ENCODE peak calls at places on chromosomes 6 and 20, in ten cellular contexts. One of them, this sample, is unnamed.

GRCh38 chr20:17138237-17138636 is 88.6 kb upstream of the PCSK2 start:
- DNase-seq in HCT116: no peak
- DNase-seq in Peyer's patch: no peak
- DNase-seq in transverse colon: no peak
- DNase-seq in gastrocnemius medialis: no peak
- DNase-seq in lower leg skin: no peak
- DNase-seq in adrenal gland: no peak
- DNase-seq in IMR-90: no peak
- DNase-seq in uterus: no peak
- DNase-seq in A549: no peak
- DNase-seq in this sample: no peak

GRCh38 chr20:46823753-46824152 is 70.9 kb upstream of the EYA2 start:
- DNase-seq in HCT116: no peak
- DNase-seq in Peyer's patch: no peak
- DNase-seq in transverse colon: no peak
- DNase-seq in gastrocnemius medialis: no peak
- DNase-seq in lower leg skin: no peak
- DNase-seq in adrenal gland: no peak
- DNase-seq in IMR-90: no peak
- DNase-seq in uterus: no peak
- DNase-seq in A549: no peak
- DNase-seq in this sample: no peak

GRCh38 chr6:151286192-151286591 is 46.4 kb downstream of the AKAP12 start:
- DNase-seq in HCT116: no peak
- DNase-seq in Peyer's patch: no peak
- DNase-seq in transverse colon: no peak
- DNase-seq in gastrocnemius medialis: no peak
- DNase-seq in lower leg skin: no peak
- DNase-seq in adrenal gland: no peak
- DNase-seq in IMR-90: peak
- DNase-seq in uterus: no peak
- DNase-seq in A549: no peak
- DNase-seq in this sample: no peak

GRCh38 chr6:110331816-110332215 is 26.3 kb downstream of the METTL24 start:
- DNase-seq in HCT116: no peak
- DNase-seq in Peyer's patch: no peak
- DNase-seq in transverse colon: peak
- DNase-seq in gastrocnemius medialis: no peak
- DNase-seq in lower leg skin: no peak
- DNase-seq in adrenal gland: no peak
- DNase-seq in IMR-90: peak
- DNase-seq in uterus: peak
- DNase-seq in A549: no peak
- DNase-seq in this sample: no peak

GRCh38 chr6:111210074-111210729 is 122.9 kb downstream of the SLC16A10 start:
- DNase-seq in HCT116: peak
- DNase-seq in Peyer's patch: no peak
- DNase-seq in transverse colon: no peak
- DNase-seq in gastrocnemius medialis: no peak
- DNase-seq in lower leg skin: no peak
- DNase-seq in adrenal gland: peak
- DNase-seq in IMR-90: peak
- DNase-seq in uterus: no peak
- DNase-seq in A549: peak
- DNase-seq in this sample: peak

GRCh38 chr20:5078399-5078958 is 41.3 kb downstream of the PCNA start:
- DNase-seq in HCT116: no peak
- DNase-seq in Peyer's patch: peak
- DNase-seq in transverse colon: peak
- DNase-seq in gastrocnemius medialis: peak
- DNase-seq in lower leg skin: peak
- DNase-seq in adrenal gland: peak
- DNase-seq in IMR-90: peak
- DNase-seq in uterus: no peak
- DNase-seq in A549: peak
- DNase-seq in this sample: peak

GRCh38 chr20:17431621-17432364 is 99.4 kb downstream of the BFSP1 start:
- DNase-seq in HCT116: peak
- DNase-seq in Peyer's patch: peak
- DNase-seq in transverse colon: peak
- DNase-seq in gastrocnemius medialis: no peak
- DNase-seq in lower leg skin: peak
- DNase-seq in adrenal gland: peak
- DNase-seq in IMR-90: peak
- DNase-seq in uterus: peak
- DNase-seq in A549: peak
- DNase-seq in this sample: peak

GRCh38 chr6:168221000-168221399 is 98.6 kb downstream of the DACT2 start:
- DNase-seq in HCT116: no peak
- DNase-seq in Peyer's patch: no peak
- DNase-seq in transverse colon: no peak
- DNase-seq in gastrocnemius medialis: no peak
- DNase-seq in lower leg skin: no peak
- DNase-seq in adrenal gland: no peak
- DNase-seq in IMR-90: no peak
- DNase-seq in uterus: no peak
- DNase-seq in A549: no peak
- DNase-seq in this sample: no peak

GRCh38 chr20:20393770-20394169 is 25.9 kb downstream of the INSM1 start:
- DNase-seq in HCT116: no peak
- DNase-seq in Peyer's patch: no peak
- DNase-seq in transverse colon: no peak
- DNase-seq in gastrocnemius medialis: no peak
- DNase-seq in lower leg skin: no peak
- DNase-seq in adrenal gland: no peak
- DNase-seq in IMR-90: peak
- DNase-seq in uterus: no peak
- DNase-seq in A549: no peak
- DNase-seq in this sample: no peak

GRCh38 chr6:154481541-154482013 is 28.9 kb downstream of the CNKSR3 start:
- DNase-seq in HCT116: no peak
- DNase-seq in Peyer's patch: no peak
- DNase-seq in transverse colon: no peak
- DNase-seq in gastrocnemius medialis: no peak
- DNase-seq in lower leg skin: no peak
- DNase-seq in adrenal gland: no peak
- DNase-seq in IMR-90: no peak
- DNase-seq in uterus: no peak
- DNase-seq in A549: no peak
- DNase-seq in this sample: no peak

GRCh38 chr6:139161169-139161568 is 26.3 kb downstream of the HECA start:
- DNase-seq in HCT116: peak
- DNase-seq in Peyer's patch: peak
- DNase-seq in transverse colon: no peak
- DNase-seq in gastrocnemius medialis: no peak
- DNase-seq in lower leg skin: no peak
- DNase-seq in adrenal gland: no peak
- DNase-seq in IMR-90: peak
- DNase-seq in uterus: no peak
- DNase-seq in A549: no peak
- DNase-seq in this sample: no peak

GRCh38 chr6:328184-328670 is 35.9 kb downstream of the DUSP22 start:
- DNase-seq in HCT116: no peak
- DNase-seq in Peyer's patch: peak
- DNase-seq in transverse colon: peak
- DNase-seq in gastrocnemius medialis: peak
- DNase-seq in lower leg skin: peak
- DNase-seq in adrenal gland: peak
- DNase-seq in IMR-90: peak
- DNase-seq in uterus: peak
- DNase-seq in A549: no peak
- DNase-seq in this sample: peak

GRCh38 chr20:6162239-6162638 is 39.4 kb upstream of the FERMT1 start:
- DNase-seq in HCT116: no peak
- DNase-seq in Peyer's patch: peak
- DNase-seq in transverse colon: no peak
- DNase-seq in gastrocnemius medialis: peak
- DNase-seq in lower leg skin: peak
- DNase-seq in adrenal gland: peak
- DNase-seq in IMR-90: no peak
- DNase-seq in uterus: peak
- DNase-seq in A549: no peak
- DNase-seq in this sample: no peak

GRCh38 chr6:124590001-124590400 is 372.2 kb upstream of the RNF217 start:
- DNase-seq in HCT116: no peak
- DNase-seq in Peyer's patch: no peak
- DNase-seq in transverse colon: no peak
- DNase-seq in gastrocnemius medialis: no peak
- DNase-seq in lower leg skin: no peak
- DNase-seq in adrenal gland: no peak
- DNase-seq in IMR-90: no peak
- DNase-seq in uterus: no peak
- DNase-seq in A549: no peak
- DNase-seq in this sample: no peak

GRCh38 chr6:55866110-55866509 is 9.3 kb downstream of the BMP5 start:
- DNase-seq in HCT116: no peak
- DNase-seq in Peyer's patch: no peak
- DNase-seq in transverse colon: no peak
- DNase-seq in gastrocnemius medialis: no peak
- DNase-seq in lower leg skin: no peak
- DNase-seq in adrenal gland: no peak
- DNase-seq in IMR-90: no peak
- DNase-seq in uterus: no peak
- DNase-seq in A549: no peak
- DNase-seq in this sample: no peak

GRCh38 chr20:3612795-3613560 is 50.2 kb downstream of the GFRA4 start:
- DNase-seq in HCT116: no peak
- DNase-seq in Peyer's patch: no peak
- DNase-seq in transverse colon: no peak
- DNase-seq in gastrocnemius medialis: no peak
- DNase-seq in lower leg skin: no peak
- DNase-seq in adrenal gland: no peak
- DNase-seq in IMR-90: peak
- DNase-seq in uterus: no peak
- DNase-seq in A549: peak
- DNase-seq in this sample: no peak

GRCh38 chr6:87378947-87379346 is 28.8 kb upstream of the CFAP206 start:
- DNase-seq in HCT116: no peak
- DNase-seq in Peyer's patch: no peak
- DNase-seq in transverse colon: no peak
- DNase-seq in gastrocnemius medialis: no peak
- DNase-seq in lower leg skin: no peak
- DNase-seq in adrenal gland: peak
- DNase-seq in IMR-90: no peak
- DNase-seq in uterus: no peak
- DNase-seq in A549: no peak
- DNase-seq in this sample: no peak
- TF ChIP-seq POLR2A in HCT116: no peak
- TF ChIP-seq POLR2A in Peyer's patch: no peak
- TF ChIP-seq POLR2A in transverse colon: no peak
- TF ChIP-seq POLR2A in gastrocnemius medialis: no peak
- TF ChIP-seq POLR2A in lower leg skin: no peak
- TF ChIP-seq POLR2A in adrenal gland: no peak
- TF ChIP-seq POLR2A in IMR-90: no peak
- TF ChIP-seq POLR2A in uterus: no peak
- TF ChIP-seq POLR2A in A549: no peak
- TF ChIP-seq POLR2A in this sample: no peak

DNA sequence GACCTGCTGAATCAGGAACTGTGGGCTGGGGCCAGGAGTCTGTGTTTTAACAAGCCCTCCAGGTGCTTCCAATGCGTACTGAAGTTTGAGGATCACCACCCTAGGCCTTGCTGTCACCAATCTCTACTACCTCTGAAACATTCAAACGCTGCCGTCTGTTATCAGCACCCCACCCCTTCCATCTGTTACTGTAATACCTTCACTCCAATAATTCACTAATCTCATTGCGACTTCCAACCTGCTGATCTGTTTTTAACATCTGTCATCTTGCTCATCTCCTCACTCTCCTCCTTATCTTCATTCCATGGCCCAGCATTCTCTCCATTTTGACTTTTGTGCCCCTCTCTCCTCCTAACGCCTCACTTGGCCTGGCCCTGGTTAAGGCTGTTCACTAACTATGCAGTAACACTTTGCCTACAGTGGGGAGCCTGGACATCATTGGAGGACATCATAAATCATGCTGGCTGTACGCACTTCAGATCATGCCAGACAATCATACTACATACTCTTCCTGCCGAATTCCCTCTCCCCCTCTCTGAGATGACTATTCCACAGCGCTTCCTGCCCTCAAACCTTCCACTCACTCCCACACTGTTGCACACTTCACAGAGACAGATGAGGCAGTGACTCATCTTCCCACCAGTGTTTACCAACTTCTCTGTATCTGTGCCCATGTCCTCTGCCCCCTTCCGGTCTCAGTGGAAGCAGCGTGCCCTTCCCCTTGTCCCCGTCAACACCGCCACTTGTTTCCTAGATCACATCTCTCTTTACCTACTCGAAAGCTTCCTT is 3.0 kb upstream of the GUCA1B start:
- DNase-seq in HCT116: no peak
- DNase-seq in Peyer's patch: no peak
- DNase-seq in transverse colon: no peak
- DNase-seq in gastrocnemius medialis: no peak
- DNase-seq in lower leg skin: no peak
- DNase-seq in adrenal gland: peak
- DNase-seq in IMR-90: peak
- DNase-seq in uterus: peak
- DNase-seq in A549: peak
- DNase-seq in this sample: peak
- TF ChIP-seq POLR2A in HCT116: no peak
- TF ChIP-seq POLR2A in Peyer's patch: no peak
- TF ChIP-seq POLR2A in transverse colon: no peak
- TF ChIP-seq POLR2A in gastrocnemius medialis: no peak
- TF ChIP-seq POLR2A in lower leg skin: no peak
- TF ChIP-seq POLR2A in adrenal gland: no peak
- TF ChIP-seq POLR2A in IMR-90: no peak
- TF ChIP-seq POLR2A in uterus: no peak
- TF ChIP-seq POLR2A in A549: no peak
- TF ChIP-seq POLR2A in this sample: no peak

DNA sequence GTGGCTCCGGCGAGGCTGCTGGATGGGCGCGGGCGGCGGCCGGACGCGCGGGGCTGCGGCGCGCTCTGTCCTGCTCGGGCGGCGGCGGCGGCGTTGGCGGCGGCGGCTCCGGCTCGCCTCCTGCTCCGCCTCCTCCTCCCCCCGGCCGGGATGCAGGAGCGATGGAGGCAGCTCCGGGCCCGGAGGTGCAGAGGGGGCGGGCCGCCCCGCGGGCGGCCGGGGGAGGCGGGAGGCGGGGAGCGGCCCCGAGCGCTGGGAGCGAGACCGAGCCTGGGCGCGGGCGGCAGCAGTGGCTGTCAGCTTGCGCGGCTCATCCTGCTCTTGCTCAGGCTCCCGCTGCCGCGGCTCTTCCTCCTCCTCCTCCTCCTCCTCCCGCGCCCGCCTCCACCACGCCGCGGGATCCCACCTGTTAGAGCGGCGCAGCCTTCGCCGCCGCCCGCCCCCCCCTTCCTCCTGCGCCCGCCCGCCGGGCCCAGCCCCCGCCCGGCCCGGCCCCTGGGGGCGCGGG is at the start of gene NOL4L:
- DNase-seq in HCT116: no peak
- DNase-seq in Peyer's patch: peak
- DNase-seq in transverse colon: no peak
- DNase-seq in gastrocnemius medialis: no peak
- DNase-seq in lower leg skin: no peak
- DNase-seq in adrenal gland: peak
- DNase-seq in IMR-90: no peak
- DNase-seq in uterus: peak
- DNase-seq in A549: no peak
- DNase-seq in this sample: peak
- TF ChIP-seq POLR2A in HCT116: no peak
- TF ChIP-seq POLR2A in Peyer's patch: no peak
- TF ChIP-seq POLR2A in transverse colon: no peak
- TF ChIP-seq POLR2A in gastrocnemius medialis: no peak
- TF ChIP-seq POLR2A in lower leg skin: no peak
- TF ChIP-seq POLR2A in adrenal gland: no peak
- TF ChIP-seq POLR2A in IMR-90: no peak
- TF ChIP-seq POLR2A in uterus: no peak
- TF ChIP-seq POLR2A in A549: no peak
- TF ChIP-seq POLR2A in this sample: peak

GRCh38 chr6:84719152-84719551 is 45.2 kb downstream of the TBX18 start:
- DNase-seq in HCT116: no peak
- DNase-seq in Peyer's patch: no peak
- DNase-seq in transverse colon: no peak
- DNase-seq in gastrocnemius medialis: no peak
- DNase-seq in lower leg skin: no peak
- DNase-seq in adrenal gland: no peak
- DNase-seq in IMR-90: no peak
- DNase-seq in uterus: no peak
- DNase-seq in A549: no peak
- DNase-seq in this sample: no peak
- TF ChIP-seq POLR2A in HCT116: no peak
- TF ChIP-seq POLR2A in Peyer's patch: no peak
- TF ChIP-seq POLR2A in transverse colon: no peak
- TF ChIP-seq POLR2A in gastrocnemius medialis: no peak
- TF ChIP-seq POLR2A in lower leg skin: no peak
- TF ChIP-seq POLR2A in adrenal gland: no peak
- TF ChIP-seq POLR2A in IMR-90: no peak
- TF ChIP-seq POLR2A in uterus: no peak
- TF ChIP-seq POLR2A in A549: no peak
- TF ChIP-seq POLR2A in this sample: no peak